ENCODE peak calls at places on chromosomes 7 and 10, in ten cellular contexts. G is stimulated activated CD8-positive, alpha-beta memory T cell treated with anti-CD3 and anti-CD28 coated beads, Interleukin-7, amount 100 ng/mL, for 1 hour; X is fibroblast of the conjunctiva; Y is left cardiac atrium; B is osteocyte; U is left ventricle myocardium superior; O is psoas muscle; D is glomerular endothelial cell; C is epithelial cell of prostate; W is stromal cell of bone marrow. H is an unnamed sample.

GRCh38 chr7:78015574-78016260 is 217.1 kb downstream of the PHTF2 start:
- DNase-seq in W (no peak), X (no peak), C (no peak), G (no peak), B (no peak), U (no peak), Y (peak; percentile 25), O (no peak), D (no peak), H (no peak)

GRCh38 chr10:62559481-62560206 is 185.5 kb downstream of the ZNF365 start:
- DNase-seq in W (no peak), O (no peak), Y (no peak), G (no peak), C (no peak), D (no peak), U (no peak), X (no peak), B (no peak), H (no peak)

GRCh38 chr10:53697038-53697437 is 924.5 kb upstream of the MBL2 start:
- DNase-seq in G (no peak), B (no peak), U (no peak), Y (no peak), X (no peak), C (peak; percentile 36), O (no peak), W (no peak), D (no peak), H (no peak)

GRCh38 chr10:14588084-14588937 is 186.4 kb downstream of the FAM107B start:
- DNase-seq in X (peak; percentile 72), G (no peak), B (no peak), O (no peak), U (no peak), Y (no peak), C (no peak), D (peak; percentile 86), W (peak; percentile 81), H (peak; percentile 97)

GRCh38 chr10:4303045-4303444 is 518.0 kb upstream of the KLF6 start:
- DNase-seq in D (no peak), C (no peak), Y (no peak), U (no peak), B (no peak), G (no peak), W (no peak), X (no peak), O (no peak), H (no peak)

GRCh38 chr7:116912269-116912909 is 40.9 kb upstream of the ST7 start:
- DNase-seq in C (no peak), B (no peak), Y (no peak), D (no peak), U (no peak), O (no peak), G (no peak), X (no peak), W (no peak), H (no peak)

GRCh38 chr10:3548096-3548495 is 236.9 kb downstream of the KLF6 start:
- DNase-seq in Y (no peak), G (no peak), C (no peak), O (no peak), W (peak; percentile 85), B (no peak), X (no peak), D (no peak), U (no peak), H (no peak)

GRCh38 chr7:70132802-70133201 is 534.5 kb downstream of the AUTS2 start:
- DNase-seq in Y (no peak), U (no peak), X (no peak), W (no peak), C (no peak), B (no peak), O (no peak), D (no peak), G (no peak), H (no peak)

GRCh38 chr7:41333506-41333905 is 369.4 kb downstream of the INHBA start:
- DNase-seq in B (no peak), O (no peak), W (no peak), C (no peak), Y (no peak), X (peak; percentile 33), D (no peak), U (no peak), G (no peak), H (peak; percentile 47)

GRCh38 chr7:4791738-4792536 is 16.5 kb downstream of the AP5Z1 start:
- DNase-seq in G (peak; percentile 64), U (peak; percentile 87), Y (peak; percentile 72), O (peak; percentile 92), D (no peak), B (peak; percentile 85), W (no peak), C (no peak), X (peak; percentile 33), H (no peak)

GRCh38 chr10:131777162-131777561 is 123.6 kb upstream of the PPP2R2D start:
- DNase-seq in G (no peak), W (no peak), X (no peak), Y (no peak), D (no peak), O (no peak), U (no peak), B (peak; percentile 49), C (no peak), H (no peak)

GRCh38 chr10:72801263-72801868 is 92.2 kb upstream of the OIT3 start:
- DNase-seq in C (no peak), W (no peak), X (no peak), U (no peak), B (no peak), O (no peak), Y (no peak), D (no peak), G (no peak), H (no peak)

GRCh38 chr7:30548762-30549344 is 44.2 kb upstream of the GGCT start:
- DNase-seq in X (peak; percentile 49), U (peak; percentile 50), O (no peak), C (no peak), D (no peak), G (no peak), Y (peak; percentile 70), B (no peak), W (peak; percentile 54), H (peak; percentile 36)

GRCh38 chr10:26665080-26666048 is 32.1 kb upstream of the PDSS1 start:
- DNase-seq in X (no peak), U (no peak), C (no peak), Y (no peak), G (no peak), W (no peak), D (no peak), O (no peak), B (no peak), H (no peak)

GRCh38 chr10:49151025-49151445 is 17.2 kb upstream of the FAM170B start:
- DNase-seq in B (no peak), G (no peak), C (no peak), O (no peak), X (no peak), D (no peak), U (no peak), W (no peak), Y (no peak), H (no peak)

GRCh38 chr7:99848420-99849216 is 20.8 kb downstream of the CYP3A43 start:
- DNase-seq in W (no peak), G (no peak), O (no peak), D (no peak), C (no peak), Y (no peak), U (no peak), X (no peak), B (peak; percentile 6), H (no peak)

GRCh38 chr10:98465866-98466265 is 19.1 kb upstream of the HPS1 start:
- DNase-seq in X (no peak), U (no peak), W (no peak), Y (no peak), O (no peak), C (no peak), G (no peak), B (no peak), D (no peak), H (no peak)

GRCh38 chr10:70087641-70088040 is 35.0 kb downstream of the MACROH2A2 start:
- DNase-seq in X (no peak), C (no peak), O (no peak), U (no peak), G (no peak), D (no peak), B (no peak), W (no peak), Y (no peak), H (no peak)

GRCh38 chr7:1638113-1638726 is 31.9 kb upstream of the ELFN1 start:
- DNase-seq in B (peak; percentile 80), W (peak; percentile 15), D (no peak), Y (no peak), C (no peak), X (no peak), O (peak; percentile 80), U (no peak), G (no peak), H (no peak)

GRCh38 chr7:19143930-19144574 is 1.2 kb downstream of the FERD3L start:
- DNase-seq in U (no peak), D (no peak), C (no peak), G (no peak), W (no peak), O (no peak), Y (no peak), B (no peak), X (no peak), H (no peak)

GRCh38 chr7:27260211-27260610 is 17.6 kb downstream of the EVX1 start:
- DNase-seq in U (no peak), B (no peak), X (no peak), W (no peak), O (no peak), D (no peak), Y (no peak), G (no peak), C (no peak), H (no peak)

GRCh38 chr7:831596-832291 is 532 bp upstream of the SUN1 start:
- DNase-seq in U (no peak), O (no peak), G (no peak), B (no peak), C (peak; percentile 74), D (peak; percentile 82), W (peak; percentile 90), Y (peak; percentile 17), X (peak; percentile 82), H (peak; percentile 72)

GRCh38 chr10:78604721-78605120 is 464.0 kb upstream of the ZMIZ1 start:
- DNase-seq in B (peak; percentile 48), O (no peak), G (no peak), Y (no peak), U (no peak), D (no peak), W (no peak), X (no peak), C (no peak), H (no peak)

GRCh38 chr10:3655528-3655927 is 129.5 kb downstream of the KLF6 start:
- DNase-seq in U (no peak), B (no peak), D (no peak), W (no peak), X (no peak), C (no peak), O (no peak), Y (no peak), G (no peak), H (no peak)

GRCh38 chr7:10973942-10974716 is 457 bp downstream of the PHF14 start:
- DNase-seq in D (no peak), W (peak; percentile 17), B (no peak), X (no peak), U (peak; percentile 57), O (peak; percentile 67), G (no peak), Y (no peak), C (no peak), H (no peak)